ENCODE peak calls at places on chromosomes 13 and 19, in four cellular contexts. G is cerebellum; D is activated CD4-positive, alpha-beta T cell treated with anti-CD3 and anti-CD28 coated beads for 1 hour; J is T1000. S is an unnamed sample.

GRCh38 chr19:36014029-36014924 is at the start of gene ALKBH6:
- DNase-seq in G (peak), J (peak), D (peak), S (peak)

GRCh38 chr13:57044910-57045309 is 95.8 kb upstream of the PRR20A start:
- DNase-seq in G (no peak), J (no peak), D (no peak), S (no peak)

GRCh38 chr13:51618626-51619025 is 34.4 kb downstream of the WDFY2 start:
- DNase-seq in J (no peak), G (no peak), D (no peak), S (no peak)

GRCh38 chr13:76856141-76856571 is 30.0 kb downstream of the KCTD12 start:
- DNase-seq in G (no peak), J (no peak), D (no peak), S (no peak)

GRCh38 chr13:39185326-39185725 is 147.1 kb downstream of the NHLRC3 start:
- DNase-seq in G (no peak), D (no peak), J (no peak), S (no peak)

GRCh38 chr19:18204394-18205179 is 745 bp upstream of the RAB3A start:
- DNase-seq in J (no peak), D (no peak), G (no peak), S (peak)

GRCh38 chr13:41457589-41458186 is 338 bp downstream of the RGCC start:
- DNase-seq in D (no peak), G (no peak), J (no peak), S (no peak)

GRCh38 chr13:110113284-110113764 is 193.6 kb downstream of the COL4A1 start:
- DNase-seq in G (no peak), J (peak), D (no peak), S (no peak)

GRCh38 chr19:12842511-12842910 is 4.2 kb downstream of the MAST1 start:
- DNase-seq in J (no peak), G (no peak), D (no peak), S (no peak)

GRCh38 chr13:94123543-94123942 is 355.9 kb downstream of the DCT start:
- DNase-seq in G (no peak), J (no peak), D (no peak), S (no peak)

GRCh38 chr13:29487466-29488454 is 107.7 kb downstream of the SLC7A1 start:
- DNase-seq in D (no peak), J (no peak), G (no peak), S (no peak)

GRCh38 chr19:3617463-3617862 is 9.1 kb downstream of the CACTIN start:
- DNase-seq in D (no peak), G (no peak), J (no peak), S (peak)

GRCh38 chr13:106205871-106206270 is 329.6 kb downstream of the EFNB2 start:
- DNase-seq in D (no peak), J (no peak), G (no peak), S (no peak)

GRCh38 chr19:40356681-40357595 is 8.4 kb downstream of the PLD3 start:
- DNase-seq in D (no peak), G (no peak), J (no peak), S (no peak)

GRCh38 chr13:51626749-51627148 is 42.5 kb downstream of the WDFY2 start:
- DNase-seq in J (no peak), D (no peak), G (no peak), S (no peak)

GRCh38 chr19:5171711-5172110 is 168.9 kb downstream of the PTPRS start:
- DNase-seq in J (no peak), D (no peak), G (no peak), S (no peak)

GRCh38 chr19:4839192-4839591 is 7.7 kb upstream of the TICAM1 start:
- DNase-seq in J (no peak), G (no peak), D (no peak), S (no peak)

GRCh38 chr19:36508325-36508724 is 19.0 kb upstream of the ZNF566 start:
- DNase-seq in D (no peak), J (no peak), G (no peak), S (no peak)

GRCh38 chr13:21569686-21570085 is 34.3 kb downstream of the MICU2 start:
- DNase-seq in D (no peak), J (no peak), G (no peak), S (no peak)

GRCh38 chr13:74077847-74078246 is 56.4 kb downstream of the KLF12 start:
- DNase-seq in G (no peak), D (no peak), J (no peak), S (no peak)

GRCh38 chr19:17721821-17722220 is 2.5 kb downstream of the MAP1S start:
- DNase-seq in G (no peak), J (no peak), D (no peak), S (peak)

GRCh38 chr13:75566658-75567057 is 17.1 kb downstream of the UCHL3 start:
- DNase-seq in J (no peak), D (no peak), G (no peak), S (no peak)

S was measured in CD14-positive monocyte.